ENCODE peak calls at places on chromosome X, in six cellular contexts. One of them, this sample, is unnamed.

GRCh38 chrX:49041683-49042529 is 1.3 kb downstream of the TFE3 start:
- DNase-seq in K562: peak
- DNase-seq in thyroid gland: peak
- DNase-seq in body of pancreas: no peak
- DNase-seq in heart left ventricle: peak
- DNase-seq in endothelial cell of umbilical vein: peak
- DNase-seq in this sample: no peak

GRCh38 chrX:68669094-68669830 is 21.8 kb downstream of the STARD8 start:
- DNase-seq in endothelial cell of umbilical vein: no peak
- DNase-seq in thyroid gland: no peak
- DNase-seq in body of pancreas: no peak
- DNase-seq in heart left ventricle: no peak
- DNase-seq in K562: peak
- DNase-seq in this sample: no peak

GRCh38 chrX:106863697-106864096 is 39.4 kb downstream of the RIPPLY1 start:
- DNase-seq in endothelial cell of umbilical vein: no peak
- DNase-seq in heart left ventricle: no peak
- DNase-seq in thyroid gland: no peak
- DNase-seq in K562: no peak
- DNase-seq in body of pancreas: no peak
- DNase-seq in this sample: no peak

GRCh38 chrX:7252013-7252610 is 104.2 kb upstream of the PUDP start:
- DNase-seq in body of pancreas: peak
- DNase-seq in heart left ventricle: no peak
- DNase-seq in K562: no peak
- DNase-seq in thyroid gland: peak
- DNase-seq in endothelial cell of umbilical vein: no peak
- DNase-seq in this sample: no peak

GRCh38 chrX:20378291-20378920 is 111.7 kb upstream of the RPS6KA3 start:
- DNase-seq in body of pancreas: peak
- DNase-seq in K562: no peak
- DNase-seq in thyroid gland: no peak
- DNase-seq in endothelial cell of umbilical vein: no peak
- DNase-seq in heart left ventricle: no peak
- DNase-seq in this sample: no peak

GRCh38 chrX:129777218-129777768 is 2.5 kb upstream of the SASH3 start:
- DNase-seq in endothelial cell of umbilical vein: peak
- DNase-seq in body of pancreas: no peak
- DNase-seq in thyroid gland: peak
- DNase-seq in K562: no peak
- DNase-seq in heart left ventricle: peak
- DNase-seq in this sample: no peak

GRCh38 chrX:153685751-153686676 is 1.7 kb upstream of the SLC6A8 start:
- DNase-seq in endothelial cell of umbilical vein: no peak
- DNase-seq in K562: peak
- DNase-seq in thyroid gland: no peak
- DNase-seq in body of pancreas: peak
- DNase-seq in heart left ventricle: no peak
- DNase-seq in this sample: peak

GRCh38 chrX:120763269-120763668 is 112.4 kb downstream of the CT47B1 start:
- DNase-seq in K562: no peak
- DNase-seq in heart left ventricle: no peak
- DNase-seq in body of pancreas: no peak
- DNase-seq in endothelial cell of umbilical vein: no peak
- DNase-seq in thyroid gland: no peak
- DNase-seq in this sample: no peak

GRCh38 chrX:368811-369562 is 17.7 kb downstream of the PPP2R3B start:
- DNase-seq in K562: peak
- DNase-seq in body of pancreas: no peak
- DNase-seq in thyroid gland: no peak
- DNase-seq in endothelial cell of umbilical vein: no peak
- DNase-seq in heart left ventricle: peak
- DNase-seq in this sample: no peak

GRCh38 chrX:103688949-103689348 is 2.5 kb upstream of the MORF4L2 start:
- DNase-seq in body of pancreas: no peak
- DNase-seq in K562: no peak
- DNase-seq in thyroid gland: no peak
- DNase-seq in endothelial cell of umbilical vein: peak
- DNase-seq in heart left ventricle: no peak
- DNase-seq in this sample: no peak

GRCh38 chrX:36159254-36159653 is 239.7 kb downstream of the CFAP47 start:
- DNase-seq in thyroid gland: no peak
- DNase-seq in body of pancreas: no peak
- DNase-seq in endothelial cell of umbilical vein: no peak
- DNase-seq in K562: no peak
- DNase-seq in heart left ventricle: no peak
- DNase-seq in this sample: no peak

GRCh38 chrX:134998246-134998645 is 7.5 kb downstream of the SMIM10 start:
- DNase-seq in thyroid gland: no peak
- DNase-seq in endothelial cell of umbilical vein: no peak
- DNase-seq in heart left ventricle: no peak
- DNase-seq in K562: no peak
- DNase-seq in body of pancreas: no peak
- DNase-seq in this sample: no peak

GRCh38 chrX:40173662-40174593 is 76.2 kb upstream of the BCOR start:
- DNase-seq in heart left ventricle: peak
- DNase-seq in thyroid gland: peak
- DNase-seq in K562: no peak
- DNase-seq in body of pancreas: peak
- DNase-seq in endothelial cell of umbilical vein: peak
- DNase-seq in this sample: peak
- TF ChIP-seq POLR2A in heart left ventricle: no peak
- TF ChIP-seq POLR2A in thyroid gland: no peak
- TF ChIP-seq POLR2A in K562: peak
- TF ChIP-seq POLR2A in body of pancreas: no peak
- TF ChIP-seq POLR2A in endothelial cell of umbilical vein: no peak
- TF ChIP-seq POLR2A in this sample: no peak

GRCh38 chrX:101410461-101410860 is 2.4 kb downstream of the HNRNPH2 start:
- DNase-seq in endothelial cell of umbilical vein: no peak
- DNase-seq in body of pancreas: no peak
- DNase-seq in K562: no peak
- DNase-seq in thyroid gland: no peak
- DNase-seq in heart left ventricle: no peak
- DNase-seq in this sample: no peak

GRCh38 chrX:101408530-101408836 is 461 bp downstream of the HNRNPH2 start:
- DNase-seq in heart left ventricle: no peak
- DNase-seq in endothelial cell of umbilical vein: no peak
- DNase-seq in body of pancreas: no peak
- DNase-seq in K562: no peak
- DNase-seq in thyroid gland: no peak
- DNase-seq in this sample: no peak

GRCh38 chrX:101407167-101407747 is 468 bp downstream of the GLA start:
- DNase-seq in body of pancreas: no peak
- DNase-seq in K562: no peak
- DNase-seq in endothelial cell of umbilical vein: no peak
- DNase-seq in heart left ventricle: no peak
- DNase-seq in thyroid gland: no peak
- DNase-seq in this sample: no peak

GRCh38 chrX:101409043-101409442 is 1.0 kb downstream of the HNRNPH2 start:
- DNase-seq in body of pancreas: no peak
- DNase-seq in K562: no peak
- DNase-seq in thyroid gland: no peak
- DNase-seq in heart left ventricle: no peak
- DNase-seq in endothelial cell of umbilical vein: no peak
- DNase-seq in this sample: no peak

DNA sequence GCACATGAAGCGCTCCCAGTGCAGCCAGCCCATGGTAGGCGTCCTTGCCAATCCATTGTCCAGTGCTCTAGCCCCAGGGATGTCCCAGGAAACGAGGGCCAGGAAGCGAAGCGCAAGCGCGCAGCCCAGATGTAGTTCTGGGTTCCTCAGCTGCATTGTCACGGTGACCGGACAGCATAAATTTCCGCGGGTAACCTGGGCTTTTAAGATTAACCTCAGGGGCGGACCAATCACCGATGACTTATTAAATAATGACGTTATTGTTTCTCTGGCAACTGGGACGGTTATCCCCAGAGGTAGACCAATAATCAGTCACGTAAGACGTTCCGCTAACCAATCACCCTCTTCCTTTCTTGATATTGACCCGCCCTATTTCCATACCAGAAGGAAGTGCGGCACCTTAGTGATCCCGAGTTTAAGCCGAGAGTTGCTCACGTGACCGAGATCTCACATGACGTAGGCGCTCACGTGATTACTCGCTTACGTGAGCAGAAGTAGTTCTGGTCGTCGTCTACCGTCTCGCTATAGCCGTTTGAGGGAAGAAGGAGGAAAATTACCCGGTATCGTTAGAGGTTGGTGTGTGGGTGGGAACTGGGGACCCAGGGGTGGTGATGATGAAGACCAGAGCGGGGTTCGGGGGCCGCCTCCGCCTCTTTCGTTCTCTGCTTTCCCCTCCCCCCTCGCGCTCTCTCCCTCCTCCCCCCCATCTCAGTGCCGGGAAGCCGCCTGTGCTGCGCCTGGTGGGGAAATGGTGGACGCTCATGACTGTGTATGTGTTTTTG is at the start of the genes GLA and HNRNPH2:
- DNase-seq in K562: peak
- DNase-seq in thyroid gland: peak
- DNase-seq in body of pancreas: peak
- DNase-seq in endothelial cell of umbilical vein: peak
- DNase-seq in heart left ventricle: peak
- DNase-seq in this sample: peak
- TF ChIP-seq POLR2A in K562: peak
- TF ChIP-seq POLR2A in thyroid gland: peak
- TF ChIP-seq POLR2A in body of pancreas: peak
- TF ChIP-seq POLR2A in endothelial cell of umbilical vein: no peak
- TF ChIP-seq POLR2A in heart left ventricle: peak
- TF ChIP-seq POLR2A in this sample: peak

DNA sequence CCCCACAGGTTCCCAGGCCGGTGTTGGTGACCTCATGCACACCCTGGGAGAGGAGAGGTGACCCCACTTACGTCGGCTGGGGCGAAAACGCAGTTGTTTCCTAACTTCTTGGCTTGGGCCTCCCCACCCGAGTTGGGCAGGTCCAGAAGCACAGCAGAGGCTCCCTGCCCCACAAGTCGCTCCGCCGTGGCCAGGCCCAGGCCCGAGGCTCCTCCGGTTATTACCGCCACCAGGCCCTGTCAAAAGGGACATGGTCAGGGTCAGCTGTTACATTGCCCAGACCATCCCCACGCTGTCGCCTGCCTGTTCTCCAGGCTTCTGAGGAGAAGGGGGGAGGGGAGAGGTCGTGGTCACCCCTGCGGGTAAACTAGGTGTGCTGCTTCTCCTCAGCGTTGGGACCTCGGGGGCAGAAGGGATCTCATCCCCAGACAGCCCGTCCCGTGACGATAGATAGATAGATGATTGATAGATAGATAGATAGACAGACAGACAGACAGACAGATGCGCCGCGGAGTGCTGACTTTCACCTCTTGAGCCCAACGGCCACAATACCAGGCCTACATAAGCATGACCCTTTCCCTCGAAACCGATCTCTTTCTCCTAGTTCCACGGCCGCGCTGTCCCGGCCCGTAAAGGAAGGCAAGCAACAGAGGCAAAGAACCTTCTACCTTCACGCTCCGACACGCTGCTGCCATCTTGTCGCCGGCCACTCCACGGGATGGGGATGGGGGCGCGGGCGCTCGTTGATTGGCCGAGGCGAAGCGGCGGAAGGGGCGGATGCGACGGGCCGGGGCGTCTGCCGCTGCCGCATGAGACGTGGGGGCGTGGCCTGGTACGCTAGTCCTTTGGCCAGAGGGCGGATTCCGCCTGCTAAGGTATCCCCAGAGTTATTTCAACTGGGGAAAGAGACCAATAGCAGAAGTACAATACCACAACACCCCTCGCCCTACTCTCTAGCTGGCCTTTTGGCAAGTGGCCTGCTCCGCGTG is at the start of gene HSD17B10:
- DNase-seq in K562: peak
- DNase-seq in heart left ventricle: peak
- DNase-seq in endothelial cell of umbilical vein: peak
- DNase-seq in body of pancreas: peak
- DNase-seq in thyroid gland: peak
- DNase-seq in this sample: peak
- TF ChIP-seq POLR2A in K562: peak
- TF ChIP-seq POLR2A in heart left ventricle: peak
- TF ChIP-seq POLR2A in endothelial cell of umbilical vein: peak
- TF ChIP-seq POLR2A in body of pancreas: no peak
- TF ChIP-seq POLR2A in thyroid gland: no peak
- TF ChIP-seq POLR2A in this sample: peak

DNA sequence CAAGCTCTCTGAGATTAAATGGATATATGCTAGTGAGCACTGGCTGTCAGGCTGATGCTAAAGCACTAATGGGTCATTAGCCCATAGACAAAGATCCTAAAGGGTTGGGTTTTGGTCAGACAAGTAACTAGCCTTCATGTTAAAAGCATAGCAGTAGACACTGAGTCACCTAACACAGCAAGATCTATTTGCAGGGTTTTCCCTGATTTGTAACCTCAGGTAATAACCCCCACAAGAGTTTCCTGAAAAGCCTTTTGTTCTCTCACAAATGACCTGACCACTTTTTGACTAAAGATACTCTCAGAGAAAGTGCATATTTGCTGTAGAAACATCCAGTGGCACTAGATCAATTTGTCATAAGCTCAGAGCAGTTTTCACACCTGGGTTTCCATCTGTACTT is 251.1 kb upstream of the TEX13A start:
- DNase-seq in heart left ventricle: no peak
- DNase-seq in thyroid gland: no peak
- DNase-seq in K562: no peak
- DNase-seq in body of pancreas: no peak
- DNase-seq in endothelial cell of umbilical vein: no peak
- DNase-seq in this sample: no peak
- TF ChIP-seq POLR2A in heart left ventricle: no peak
- TF ChIP-seq POLR2A in thyroid gland: no peak
- TF ChIP-seq POLR2A in K562: no peak
- TF ChIP-seq POLR2A in body of pancreas: no peak
- TF ChIP-seq POLR2A in endothelial cell of umbilical vein: no peak
- TF ChIP-seq POLR2A in this sample: no peak

This sample was measured in ovary.